ENCODE peak calls at places on chromosomes 13 and 19, in ten cellular contexts. P is activated CD4-positive, alpha-beta T cell treated with anti-CD3 and anti-CD28 coated beads, Interleukin-2, amount 50 U/mL, for 48 hours; U is EL; B is NCI-H1048; C is ovary; G is pulmonary artery endothelial cell; W is heart right ventricle; F is non-pigmented ciliary epithelial cell; N is HS-5; H is H9. Q is an unnamed sample.
A peak's percentile ranks its signal among the peaks of the same experiment; 100 is the strongest.

GRCh38 chr19:1860133-1860775 is 3.1 kb downstream of the KLF16 start:
- DNase-seq in G (no peak), U (peak; percentile 72), F (peak; percentile 22), N (no peak), P (peak; percentile 58), H (no peak), W (peak; percentile 79), B (no peak), C (peak; percentile 82), Q (peak; percentile 84)

GRCh38 chr19:8505680-8506401 is 3.4 kb upstream of the PRAM1 start:
- DNase-seq in W (peak; percentile 78), B (peak; percentile 61), G (peak; percentile 29), H (peak; percentile 83), N (no peak), U (peak; percentile 73), C (peak; percentile 86), F (no peak), P (peak; percentile 84), Q (peak; percentile 90)

GRCh38 chr19:10800488-10800887 is 35.5 kb downstream of the TMED1 start:
- DNase-seq in N (no peak), U (no peak), C (no peak), G (peak; percentile 11), P (no peak), F (no peak), B (no peak), W (peak; percentile 46), H (no peak), Q (no peak)

GRCh38 chr13:58341318-58341717 is 709.8 kb downstream of the PCDH17 start:
- DNase-seq in B (no peak), W (no peak), H (no peak), F (no peak), G (no peak), N (no peak), P (no peak), C (no peak), U (no peak), Q (no peak)

GRCh38 chr13:44649118-44649455 is 73.0 kb upstream of the TSC22D1 start:
- DNase-seq in P (peak; percentile 40), G (no peak), F (no peak), W (no peak), B (no peak), C (no peak), U (no peak), H (peak; percentile 61), N (no peak), Q (no peak)

GRCh38 chr19:3094638-3095374 is 644 bp downstream of the GNA11 start:
- DNase-seq in U (no peak), H (no peak), W (no peak), G (no peak), B (no peak), N (no peak), P (peak; percentile 33), C (peak; percentile 48), F (no peak), Q (peak; percentile 81)

GRCh38 chr19:46967578-46968018 is 52.0 kb upstream of the NPAS1 start:
- DNase-seq in N (no peak), P (no peak), C (no peak), G (no peak), F (no peak), U (no peak), H (no peak), B (no peak), W (peak; percentile 77), Q (peak; percentile 80)

GRCh38 chr19:31096930-31097329 is 252.3 kb downstream of the TSHZ3 start:
- DNase-seq in C (no peak), W (no peak), F (no peak), G (no peak), U (no peak), N (no peak), H (no peak), B (no peak), P (no peak), Q (no peak)

GRCh38 chr13:32121316-32121715 is 89.7 kb downstream of the FRY start:
- DNase-seq in H (no peak), B (no peak), N (no peak), F (no peak), G (no peak), C (no peak), U (peak; percentile 13), W (no peak), P (no peak), Q (no peak)

GRCh38 chr19:17021793-17022590 is 4.6 kb downstream of the CPAMD8 start:
- DNase-seq in G (peak; percentile 48), F (peak; percentile 6), W (no peak), B (no peak), H (no peak), U (peak; percentile 47), P (no peak), N (peak; percentile 6), C (no peak), Q (no peak)

GRCh38 chr19:17842663-17843313 is 5.0 kb downstream of the JAK3 start:
- DNase-seq in N (no peak), W (no peak), P (no peak), C (peak; percentile 63), H (no peak), F (no peak), G (no peak), B (no peak), U (no peak), Q (no peak)

GRCh38 chr19:3365447-3366103 is 808 bp upstream of the NFIC start:
- DNase-seq in P (no peak), W (peak; percentile 74), C (peak; percentile 75), H (peak; percentile 27), B (no peak), U (peak; percentile 78), F (no peak), N (peak; percentile 33), G (no peak), Q (peak; percentile 90)

GRCh38 chr13:45879666-45880065 is 28.1 kb upstream of the SIAH3 start:
- DNase-seq in C (no peak), H (peak; percentile 72), G (no peak), W (peak; percentile 47), U (no peak), F (no peak), N (no peak), P (no peak), B (no peak), Q (no peak)

GRCh38 chr19:3852614-3853254 is 16.1 kb downstream of the ZFR2 start:
- DNase-seq in W (peak; percentile 8), N (peak; percentile 56), U (peak; percentile 94), B (no peak), C (no peak), F (peak; percentile 19), P (peak; percentile 7), G (no peak), H (no peak), Q (no peak)

GRCh38 chr19:54459282-54460229 is 4.0 kb downstream of the LENG9 start:
- DNase-seq in N (no peak), P (no peak), U (no peak), H (no peak), F (no peak), G (no peak), B (no peak), C (no peak), W (no peak), Q (peak; percentile 66)

GRCh38 chr19:34282611-34283519 is 28.5 kb downstream of the GARRE1 start:
- DNase-seq in F (no peak), U (no peak), G (no peak), C (no peak), H (no peak), B (no peak), P (no peak), N (no peak), W (no peak), Q (no peak)

GRCh38 chr19:49677901-49678674 is 1.0 kb downstream of the PRMT1 start:
- DNase-seq in H (peak; percentile 91), P (peak; percentile 86), U (peak; percentile 74), F (no peak), C (peak; percentile 83), W (peak; percentile 78), N (no peak), B (no peak), G (no peak), Q (no peak)

GRCh38 chr13:112391747-112392146 is 15.6 kb downstream of the SPACA7 start:
- DNase-seq in N (no peak), H (no peak), U (no peak), F (no peak), W (no peak), B (no peak), P (no peak), C (no peak), G (no peak), Q (no peak)

GRCh38 chr19:4206818-4207484 is 22.4 kb upstream of the EBI3 start:
- DNase-seq in U (peak; percentile 32), H (no peak), G (no peak), B (no peak), W (no peak), F (no peak), P (no peak), N (no peak), C (no peak), Q (no peak)

GRCh38 chr13:111474136-111475002 is 153.9 kb downstream of the TEX29 start:
- DNase-seq in N (no peak), H (peak; percentile 64), W (no peak), U (peak; percentile 38), C (no peak), G (no peak), B (no peak), F (no peak), P (no peak), Q (no peak)

GRCh38 chr13:102913924-102914628 is 68.2 kb downstream of the ERCC5 start:
- DNase-seq in C (no peak), P (no peak), W (no peak), B (no peak), H (no peak), N (no peak), G (peak; percentile 52), F (no peak), U (peak; percentile 11), Q (no peak)

GRCh38 chr19:6103217-6103644 is 7.1 kb downstream of the RFX2 start:
- DNase-seq in W (peak; percentile 78), N (peak; percentile 79), G (peak; percentile 95), U (peak; percentile 94), C (peak; percentile 75), P (no peak), B (no peak), H (no peak), F (peak; percentile 58), Q (no peak)

GRCh38 chr13:71702253-71702652 is 164.8 kb downstream of the DACH1 start:
- DNase-seq in B (no peak), F (no peak), W (no peak), U (no peak), P (no peak), N (no peak), G (no peak), C (no peak), H (no peak), Q (no peak)

GRCh38 chr19:34310494-34310981 is 54.5 kb upstream of the GPI start:
- DNase-seq in G (no peak), B (no peak), H (no peak), N (no peak), W (no peak), F (no peak), P (no peak), C (no peak), U (no peak), Q (no peak)

Q was measured in kidney.